ENCODE peak calls at places on chromosomes 11 and 22, in eight cellular contexts. Y is ovary, J is A549, P is heart left ventricle, W is mammary epithelial cell, Z is DND-41, H is right lobe of liver, C is fibroblast of the aortic adventitia. U is an unnamed sample.

GRCh38 chr11:6864436-6864835 is 1.6 kb downstream of the OR10A2 start:
- DNase-seq in Y (no peak), J (no peak), P (no peak), W (no peak), Z (no peak), H (no peak), C (peak), U (peak)

GRCh38 chr11:122202951-122203456 is 87.0 kb upstream of the BLID start:
- DNase-seq in Y (peak), J (peak), P (peak), W (peak), Z (peak), H (peak), C (peak), U (peak)

GRCh38 chr11:125079878-125080530 is 16.9 kb downstream of the SLC37A2 start:
- DNase-seq in Y (no peak), J (no peak), P (no peak), W (no peak), Z (no peak), H (no peak), C (no peak), U (no peak)

GRCh38 chr11:2592559-2593392 is 107.0 kb downstream of the KCNQ1OT1 start:
- DNase-seq in Y (no peak), J (no peak), P (peak), W (no peak), Z (no peak), H (peak), C (no peak), U (no peak)

GRCh38 chr11:62830904-62831519 is 839 bp downstream of the STX5 start:
- DNase-seq in Y (peak), J (no peak), P (no peak), W (no peak), Z (no peak), H (no peak), C (no peak), U (peak)

GRCh38 chr11:122186439-122187080 is 70.5 kb upstream of the BLID start:
- DNase-seq in Y (no peak), J (no peak), P (no peak), W (peak), Z (no peak), H (no peak), C (peak), U (peak)

GRCh38 chr11:112255075-112255739 is 5.5 kb downstream of the PLET1 start:
- DNase-seq in Y (no peak), J (no peak), P (peak), W (peak), Z (no peak), H (peak), C (peak), U (peak)

GRCh38 chr11:60868682-60869450 is 1.5 kb downstream of the ZP1 start:
- DNase-seq in Y (no peak), J (no peak), P (no peak), W (no peak), Z (peak), H (no peak), C (no peak), U (no peak)

GRCh38 chr22:29710922-29711593 is 8.7 kb upstream of the CABP7 start:
- DNase-seq in Y (no peak), J (no peak), P (peak), W (no peak), Z (no peak), H (no peak), C (no peak), U (no peak)

GRCh38 chr11:28521075-28521474 is 412.9 kb downstream of the METTL15 start:
- DNase-seq in Y (no peak), J (no peak), P (no peak), W (peak), Z (no peak), H (no peak), C (peak), U (peak)

GRCh38 chr11:61141601-61142028 is 19.6 kb downstream of the VPS37C start:
- DNase-seq in Y (no peak), J (no peak), P (no peak), W (no peak), Z (peak), H (no peak), C (no peak), U (no peak)

GRCh38 chr22:43129426-43130425 is 13.5 kb downstream of the MCAT start:
- DNase-seq in Y (no peak), J (no peak), P (no peak), W (no peak), Z (no peak), H (no peak), C (no peak), U (no peak)

GRCh38 chr11:129943036-129943435 is 47.7 kb upstream of the NFRKB start:
- DNase-seq in Y (no peak), J (no peak), P (no peak), W (no peak), Z (no peak), H (no peak), C (no peak), U (no peak)

GRCh38 chr11:100687630-100688395 is 725 bp downstream of the ARHGAP42 start:
- DNase-seq in Y (peak), J (peak), P (peak), W (peak), Z (peak), H (peak), C (peak), U (peak)

GRCh38 chr11:76656571-76657081 is 13.9 kb downstream of the LRRC32 start:
- DNase-seq in Y (peak), J (no peak), P (no peak), W (no peak), Z (no peak), H (no peak), C (peak), U (no peak)

GRCh38 chr11:30984827-30985226 is 384.7 kb downstream of the DCDC1 start:
- DNase-seq in Y (no peak), J (no peak), P (no peak), W (no peak), Z (no peak), H (no peak), C (peak), U (no peak)

GRCh38 chr11:68582416-68583046 is 101.8 kb upstream of the GAL start:
- DNase-seq in Y (no peak), J (no peak), P (peak), W (peak), Z (no peak), H (no peak), C (peak), U (no peak)

GRCh38 chr11:8063319-8063718 is 17.7 kb upstream of the TUB start:
- DNase-seq in Y (peak), J (no peak), P (peak), W (no peak), Z (no peak), H (no peak), C (peak), U (peak)

GRCh38 chr22:30252411-30253204 is 6.0 kb upstream of the LIF start:
- DNase-seq in Y (no peak), J (no peak), P (no peak), W (peak), Z (no peak), H (no peak), C (no peak), U (no peak)

GRCh38 chr11:95668113-95668512 is 121.5 kb downstream of the FAM76B start:
- DNase-seq in Y (no peak), J (no peak), P (no peak), W (no peak), Z (no peak), H (no peak), C (no peak), U (no peak)

GRCh38 chr11:65945941-65946558 is 770 bp downstream of the TSGA10IP start:
- DNase-seq in Y (no peak), J (no peak), P (no peak), W (no peak), Z (no peak), H (no peak), C (no peak), U (no peak)

GRCh38 chr22:42892571-42893316 is 35.7 kb upstream of the ARFGAP3 start:
- DNase-seq in Y (no peak), J (no peak), P (peak), W (peak), Z (no peak), H (no peak), C (no peak), U (no peak)

GRCh38 chr22:35434061-35434750 is 34.3 kb downstream of the MCM5 start:
- DNase-seq in Y (no peak), J (no peak), P (no peak), W (no peak), Z (no peak), H (no peak), C (no peak), U (no peak)

GRCh38 chr11:62666259-62666926 is 1.3 kb downstream of the CSKMT start:
- DNase-seq in Y (no peak), J (no peak), P (no peak), W (no peak), Z (no peak), H (no peak), C (no peak), U (no peak)

GRCh38 chr11:81673001-81673400 is 1060.7 kb downstream of the FAM181B start:
- DNase-seq in Y (no peak), J (no peak), P (no peak), W (peak), Z (no peak), H (no peak), C (no peak), U (no peak)

GRCh38 chr11:1078191-1078601 is 3.5 kb downstream of the MUC2 start:
- DNase-seq in Y (no peak), J (no peak), P (peak), W (no peak), Z (no peak), H (no peak), C (no peak), U (no peak)
- H3K4me3 ChIP-seq in Y (no peak), J (no peak), P (no peak), W (no peak), Z (no peak), H (no peak), C (no peak), U (no peak)

DNA sequence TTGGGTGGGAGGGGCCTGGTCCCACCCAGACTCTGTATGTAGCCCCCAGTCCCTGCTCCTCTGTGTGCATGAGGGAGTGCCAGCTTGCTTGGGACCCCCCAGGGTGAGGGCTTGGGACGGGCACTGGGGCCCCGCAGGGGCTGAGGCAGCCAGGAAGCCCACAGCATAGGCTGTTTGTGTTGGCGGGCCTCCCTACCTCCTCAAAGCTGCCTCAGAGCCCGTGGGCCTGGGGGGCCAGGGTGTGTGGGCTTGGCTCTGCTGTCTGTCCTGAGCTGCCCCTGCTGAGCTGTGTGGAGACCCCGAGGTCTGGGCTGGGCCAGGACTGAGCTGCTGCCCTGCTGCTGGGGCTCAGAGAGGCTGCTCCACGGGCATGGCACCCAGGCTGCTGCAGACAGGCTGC is 3.2 kb downstream of the TSPAN4 start:
- DNase-seq in Y (no peak), J (no peak), P (no peak), W (no peak), Z (no peak), H (no peak), C (peak), U (peak)
- H3K4me3 ChIP-seq in Y (no peak), J (peak), P (no peak), W (no peak), Z (no peak), H (no peak), C (peak), U (no peak)

GRCh38 chr11:26904114-26904513 is 89.8 kb upstream of the FIBIN start:
- DNase-seq in Y (no peak), J (no peak), P (no peak), W (no peak), Z (no peak), H (no peak), C (no peak), U (no peak)
- H3K4me3 ChIP-seq in Y (no peak), J (no peak), P (no peak), W (no peak), Z (no peak), H (no peak), C (no peak), U (no peak)

GRCh38 chr11:12019337-12019736 is 10.9 kb upstream of the DKK3 start:
- DNase-seq in Y (peak), J (no peak), P (no peak), W (peak), Z (no peak), H (no peak), C (peak), U (no peak)
- H3K4me3 ChIP-seq in Y (no peak), J (no peak), P (no peak), W (no peak), Z (no peak), H (no peak), C (no peak), U (no peak)